ENCODE peak calls at places on chromosomes 13 and 19, in seven cellular contexts. P is CD8-positive, alpha-beta T cell; V is psoas muscle; H is Peyer's patch; S is neural progenitor cell; L is heart right ventricle; Q is heart left ventricle. G is an unnamed sample.

GRCh38 chr19:610801-611505 is 21.3 kb downstream of the HCN2 start:
- DNase-seq in P (peak; percentile 63), V (peak; percentile 62), H (no peak), S (no peak), L (peak; percentile 76), Q (peak; percentile 88), G (no peak)

GRCh38 chr13:30796833-30797601 is 61.7 kb downstream of the ALOX5AP start:
- DNase-seq in P (no peak), V (no peak), H (no peak), S (no peak), L (no peak), Q (no peak), G (no peak)

GRCh38 chr19:17479325-17479791 is 9.0 kb downstream of the SLC27A1 start:
- DNase-seq in P (no peak), V (no peak), H (no peak), S (no peak), L (no peak), Q (no peak), G (no peak)

GRCh38 chr13:27942972-27943371 is 23.2 kb downstream of the PDX1 start:
- DNase-seq in P (no peak), V (no peak), H (no peak), S (no peak), L (no peak), Q (no peak), G (no peak)

GRCh38 chr19:17052439-17052838 is 22.8 kb downstream of the HAUS8 start:
- DNase-seq in P (no peak), V (no peak), H (no peak), S (peak; percentile 76), L (no peak), Q (no peak), G (no peak)

GRCh38 chr13:43432948-43433347 is 353.8 kb downstream of the ENOX1 start:
- DNase-seq in P (no peak), V (no peak), H (no peak), S (no peak), L (no peak), Q (no peak), G (no peak)

GRCh38 chr19:6740589-6741348 is 1.3 kb downstream of the TRIP10 start:
- DNase-seq in P (no peak), V (peak; percentile 76), H (peak; percentile 70), S (peak; percentile 89), L (peak; percentile 73), Q (peak; percentile 85), G (peak; percentile 59)

GRCh38 chr13:48833412-48833811 is 142.3 kb upstream of the FNDC3A start:
- DNase-seq in P (no peak), V (no peak), H (no peak), S (no peak), L (no peak), Q (no peak), G (no peak)

GRCh38 chr13:99227909-99228688 is 27.4 kb downstream of the UBAC2 start:
- DNase-seq in P (no peak), V (peak; percentile 51), H (no peak), S (no peak), L (no peak), Q (no peak), G (no peak)

GRCh38 chr13:48412881-48413351 is at the start of gene LPAR6:
- DNase-seq in P (no peak), V (no peak), H (no peak), S (peak; percentile 13), L (no peak), Q (no peak), G (no peak)

GRCh38 chr19:18593367-18594095 is 4.9 kb downstream of the REX1BD start:
- DNase-seq in P (no peak), V (no peak), H (no peak), S (peak; percentile 42), L (no peak), Q (no peak), G (no peak)

GRCh38 chr13:99442273-99442895 is 58.9 kb upstream of the TM9SF2 start:
- DNase-seq in P (peak; percentile 41), V (no peak), H (no peak), S (peak; percentile 60), L (no peak), Q (no peak), G (peak; percentile 12)

GRCh38 chr19:37136118-37136517 is 36.4 kb downstream of the ZNF585A start:
- DNase-seq in P (no peak), V (no peak), H (no peak), S (no peak), L (no peak), Q (no peak), G (no peak)

GRCh38 chr19:41548954-41549688 is 26.8 kb upstream of the CEACAM21 start:
- DNase-seq in P (peak; percentile 65), V (no peak), H (no peak), S (peak; percentile 48), L (no peak), Q (no peak), G (no peak)

GRCh38 chr19:15464394-15465385 is at the start of gene RASAL3:
- DNase-seq in P (peak; percentile 64), V (no peak), H (no peak), S (no peak), L (peak; percentile 32), Q (no peak), G (no peak)

GRCh38 chr19:19171821-19172532 is 1.9 kb upstream of the MEF2B start:
- DNase-seq in P (no peak), V (peak; percentile 62), H (no peak), S (no peak), L (no peak), Q (no peak), G (no peak)

DNA sequence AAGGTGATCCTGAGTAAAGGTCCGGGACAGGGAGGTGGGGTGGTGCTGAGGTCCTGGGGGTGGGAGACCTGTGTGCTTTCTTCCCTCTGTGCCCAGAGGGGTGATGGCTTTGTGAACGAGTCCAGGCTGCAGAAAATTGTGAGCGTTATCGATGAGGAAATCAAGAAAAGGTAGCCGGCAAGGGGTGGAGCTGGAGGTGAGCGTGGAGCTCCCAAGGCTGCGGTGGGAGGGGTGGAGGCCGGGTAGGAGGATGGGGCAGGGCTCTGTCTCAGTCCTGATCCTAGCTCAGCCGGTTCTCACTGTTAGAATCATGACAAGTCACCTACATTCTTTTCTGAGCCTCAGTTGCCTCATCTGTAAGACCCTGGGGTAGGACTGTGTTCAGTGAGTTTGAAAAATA is 4.0 kb downstream of the SELENOV start:
- DNase-seq in P (no peak), V (no peak), H (no peak), S (no peak), L (no peak), Q (no peak), G (no peak)
- H3K27ac ChIP-seq in P (no peak overlapping the region), V (no peak overlapping the region), H (no peak overlapping the region), S (no peak overlapping the region), L (no peak overlapping the region), Q (no peak overlapping the region), G (no peak overlapping the region)

DNA sequence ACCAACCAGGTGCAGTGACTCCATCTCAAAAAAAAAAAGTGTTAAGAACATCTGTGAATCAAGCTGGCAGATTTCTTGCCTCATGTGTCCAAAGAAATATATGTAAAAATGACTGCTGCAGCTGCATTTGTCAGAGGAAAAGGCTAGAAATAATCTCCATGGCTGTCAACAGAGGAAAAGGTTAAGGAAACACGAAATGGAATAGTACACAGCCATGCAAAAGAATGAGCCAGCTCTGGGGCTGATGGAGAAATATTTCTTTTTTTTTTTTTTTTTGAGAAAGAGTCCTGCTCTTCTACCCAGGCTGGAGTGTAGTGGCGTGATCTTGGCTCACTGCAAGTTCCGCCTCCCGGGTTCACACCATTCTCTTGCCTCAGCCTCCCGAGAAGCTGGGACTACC is 6.6 kb downstream of the RAB3D start:
- DNase-seq in P (no peak), V (no peak), H (no peak), S (no peak), L (no peak), Q (no peak), G (no peak)
- H3K4me1 ChIP-seq in P (peaks cover 8% of the 10 kb centered on the region), V (no peaks in the 10 kb centered on the region), H (no peaks in the 10 kb centered on the region), S (no peaks in the 10 kb centered on the region), L (no peaks in the 10 kb centered on the region), Q (no peaks in the 10 kb centered on the region), G (no peaks in the 10 kb centered on the region)

GRCh38 chr19:49809987-49810389 is 3.1 kb downstream of the FUZ start:
- DNase-seq in P (no peak), V (no peak), H (no peak), S (no peak), L (no peak), Q (no peak), G (no peak)

GRCh38 chr19:49811328-49811727 is 1.8 kb downstream of the FUZ start:
- DNase-seq in P (no peak), V (no peak), H (no peak), S (no peak), L (no peak), Q (no peak), G (no peak)

GRCh38 chr19:49807888-49808675 is 5.0 kb downstream of the FUZ start:
- DNase-seq in P (no peak), V (no peak), H (no peak), S (no peak), L (no peak), Q (no peak), G (no peak)

GRCh38 chr19:49808762-49809154 is 4.3 kb downstream of the FUZ start:
- DNase-seq in P (peak; percentile 86), V (peak; percentile 95), H (peak; percentile 92), S (peak; percentile 99), L (peak; percentile 96), Q (peak; percentile 96), G (peak; percentile 99)

GRCh38 chr19:49809155-49809986 is 3.7 kb downstream of the FUZ start:
- DNase-seq in P (peak; percentile 48), V (peak; percentile 72), H (no peak), S (peak; percentile 71), L (peak; percentile 75), Q (peak; percentile 85), G (peak; percentile 90)
- TF ChIP-seq CTCF in P (no peak), V (peak; percentile 27), H (no peak), S (peak; percentile 29), L (peak; percentile 6), Q (peak; percentile 33), G (no peak)

DNA sequence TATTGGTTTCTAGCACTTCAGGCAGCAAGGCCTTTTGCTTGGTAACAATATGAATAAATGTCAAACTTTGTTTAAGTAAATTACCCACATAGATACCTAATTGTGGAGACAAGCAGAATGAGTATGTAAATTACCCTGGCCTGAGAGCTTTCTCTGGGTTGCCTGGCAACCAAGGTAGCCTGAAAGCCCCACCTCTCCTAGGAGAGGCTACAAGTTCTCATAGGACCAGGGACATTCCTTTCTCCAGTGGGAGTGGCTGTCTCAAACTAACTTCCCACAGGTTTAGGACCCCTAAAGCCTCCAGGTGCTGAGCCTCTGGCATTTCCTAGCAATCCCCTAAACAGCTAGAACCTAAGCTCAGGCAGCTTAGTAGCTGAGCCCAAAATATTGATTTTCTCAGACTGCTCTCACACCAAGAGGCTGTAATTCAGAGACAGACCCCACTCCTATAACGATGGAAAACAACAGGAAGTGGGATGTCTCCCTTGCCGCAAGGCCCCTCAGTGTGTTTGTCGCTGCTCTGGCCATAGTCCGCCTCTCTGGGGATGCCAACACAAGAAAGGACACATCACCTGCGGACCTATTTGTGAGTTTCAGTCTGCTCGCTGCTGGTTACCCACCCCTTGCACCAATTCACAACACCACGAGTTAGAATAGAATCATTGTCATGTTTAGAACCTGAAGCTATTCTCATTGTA is 207.3 kb downstream of the DLEU7 start:
- DNase-seq in P (no peak), V (no peak), H (no peak), S (peak; percentile 82), L (no peak), Q (no peak), G (no peak)
- H3K27ac ChIP-seq in P (no peak overlapping the region), V (no peak overlapping the region), H (peak overlapping the region; percentile 47), S (no peak overlapping the region), L (peak overlapping the region; percentile 8), Q (no peak overlapping the region), G (peak overlapping the region; percentile 30)

GRCh38 chr19:4896372-4896771 is 6.3 kb downstream of the ARRDC5 start:
- DNase-seq in P (no peak), V (peak; percentile 60), H (no peak), S (no peak), L (no peak), Q (no peak), G (no peak)
- H3K4me1 ChIP-seq in P (no peaks in the 10 kb centered on the region), V (peaks cover 11% of the 10 kb centered on the region), H (no peaks in the 10 kb centered on the region), S (no peaks in the 10 kb centered on the region), L (no peaks in the 10 kb centered on the region), Q (no peaks in the 10 kb centered on the region), G (no peaks in the 10 kb centered on the region)

GRCh38 chr19:30367001-30367400 is 5.2 kb upstream of the ZNF536 start:
- DNase-seq in P (no peak), V (no peak), H (no peak), S (no peak), L (no peak), Q (no peak), G (no peak)
- TF ChIP-seq CTCF in P (no peak), V (no peak), H (no peak), S (no peak), L (no peak), Q (no peak), G (no peak)

G was measured in pancreas.